ENCODE peak calls at places on chromosomes 2 and 18, in four cellular contexts. One of them, this sample, is unnamed.

GRCh38 chr2:62465741-62466500 is 40.1 kb downstream of the TMEM17 start:
- DNase-seq in astrocyte: peak; percentile 6
- DNase-seq in heart right ventricle: no peak
- DNase-seq in breast epithelium: no peak
- DNase-seq in this sample: peak; percentile 75

GRCh38 chr2:140986456-140986855 is 1144.4 kb downstream of the LRP1B start:
- DNase-seq in astrocyte: no peak
- DNase-seq in heart right ventricle: no peak
- DNase-seq in breast epithelium: no peak
- DNase-seq in this sample: no peak

GRCh38 chr2:38873763-38874162 is 2.0 kb downstream of the DHX57 start:
- DNase-seq in astrocyte: no peak
- DNase-seq in heart right ventricle: no peak
- DNase-seq in breast epithelium: no peak
- DNase-seq in this sample: no peak

GRCh38 chr18:22790545-22791415 is 142.3 kb upstream of the RBBP8 start:
- DNase-seq in astrocyte: no peak
- DNase-seq in heart right ventricle: no peak
- DNase-seq in breast epithelium: no peak
- DNase-seq in this sample: no peak

GRCh38 chr2:43000242-43001054 is 208.1 kb upstream of the HAAO start:
- DNase-seq in astrocyte: no peak
- DNase-seq in heart right ventricle: no peak
- DNase-seq in breast epithelium: peak; percentile 8
- DNase-seq in this sample: no peak

GRCh38 chr18:10074122-10074521 is 160.3 kb downstream of the VAPA start:
- DNase-seq in astrocyte: peak; percentile 12
- DNase-seq in heart right ventricle: no peak
- DNase-seq in breast epithelium: no peak
- DNase-seq in this sample: no peak

GRCh38 chr2:46979611-46980010 is 64.0 kb upstream of the MCFD2 start:
- DNase-seq in astrocyte: no peak
- DNase-seq in heart right ventricle: no peak
- DNase-seq in breast epithelium: no peak
- DNase-seq in this sample: no peak

GRCh38 chr2:207727256-207727655 is 15.8 kb downstream of the CCNYL1 start:
- DNase-seq in astrocyte: peak; percentile 30
- DNase-seq in heart right ventricle: no peak
- DNase-seq in breast epithelium: no peak
- DNase-seq in this sample: no peak

GRCh38 chr18:24590946-24591345 is 130.5 kb downstream of the HRH4 start:
- DNase-seq in astrocyte: no peak
- DNase-seq in heart right ventricle: no peak
- DNase-seq in breast epithelium: no peak
- DNase-seq in this sample: no peak

GRCh38 chr2:201220102-201220570 is 37.2 kb downstream of the CASP10 start:
- DNase-seq in astrocyte: no peak
- DNase-seq in heart right ventricle: peak; percentile 65
- DNase-seq in breast epithelium: no peak
- DNase-seq in this sample: peak; percentile 29

GRCh38 chr2:3163401-3163800 is 214.2 kb downstream of the EIPR1 start:
- DNase-seq in astrocyte: no peak
- DNase-seq in heart right ventricle: no peak
- DNase-seq in breast epithelium: no peak
- DNase-seq in this sample: no peak

GRCh38 chr18:59353079-59353680 is 5.9 kb downstream of the LMAN1 start:
- DNase-seq in astrocyte: no peak
- DNase-seq in heart right ventricle: no peak
- DNase-seq in breast epithelium: no peak
- DNase-seq in this sample: no peak

GRCh38 chr2:109382946-109383345 is 230.8 kb downstream of the SEPTIN10 start:
- DNase-seq in astrocyte: peak; percentile 58
- DNase-seq in heart right ventricle: peak; percentile 87
- DNase-seq in breast epithelium: peak; percentile 24
- DNase-seq in this sample: peak; percentile 70

GRCh38 chr2:74836675-74837401 is 2.9 kb downstream of the HK2 start:
- DNase-seq in astrocyte: no peak
- DNase-seq in heart right ventricle: no peak
- DNase-seq in breast epithelium: no peak
- DNase-seq in this sample: peak; percentile 77

GRCh38 chr2:111148925-111149324 is 28.2 kb downstream of the BCL2L11 start:
- DNase-seq in astrocyte: no peak
- DNase-seq in heart right ventricle: no peak
- DNase-seq in breast epithelium: no peak
- DNase-seq in this sample: no peak

GRCh38 chr2:111148225-111148873 is 27.6 kb downstream of the BCL2L11 start:
- DNase-seq in astrocyte: no peak
- DNase-seq in heart right ventricle: no peak
- DNase-seq in breast epithelium: no peak
- DNase-seq in this sample: no peak

GRCh38 chr2:111145951-111146350 is 25.2 kb downstream of the BCL2L11 start:
- DNase-seq in astrocyte: no peak
- DNase-seq in heart right ventricle: no peak
- DNase-seq in breast epithelium: no peak
- DNase-seq in this sample: no peak

GRCh38 chr2:111145103-111145760 is 24.5 kb downstream of the BCL2L11 start:
- DNase-seq in astrocyte: no peak
- DNase-seq in heart right ventricle: no peak
- DNase-seq in breast epithelium: no peak
- DNase-seq in this sample: no peak

DNA sequence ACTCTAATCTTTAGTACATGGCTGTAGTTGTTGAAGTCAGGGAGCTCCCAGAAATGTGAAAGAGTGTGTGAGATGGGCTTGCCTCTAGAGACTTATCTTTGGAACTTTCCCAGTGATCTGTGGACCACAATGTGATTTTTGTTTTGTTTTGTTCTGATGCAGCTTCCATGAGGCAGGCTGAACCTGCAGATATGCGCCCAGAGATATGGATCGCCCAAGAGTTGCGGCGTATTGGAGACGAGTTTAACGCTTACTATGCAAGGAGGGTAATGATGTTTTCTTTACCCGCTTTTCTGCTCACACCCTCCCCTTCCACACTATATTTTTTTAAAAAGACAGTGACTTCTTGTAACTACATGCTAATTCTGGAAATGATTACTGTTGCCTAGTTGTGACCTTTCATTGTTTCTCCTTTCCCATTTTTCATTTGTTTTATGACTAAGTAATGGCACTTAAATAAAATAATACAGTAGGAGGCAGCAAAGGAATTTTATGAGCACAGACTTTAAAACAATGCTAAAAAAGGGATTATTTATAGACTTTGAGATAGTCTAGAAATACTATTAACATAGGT is 29.3 kb downstream of the BCL2L11 start:
- DNase-seq in astrocyte: no peak
- DNase-seq in heart right ventricle: no peak
- DNase-seq in breast epithelium: no peak
- DNase-seq in this sample: no peak
- H3K4me3 ChIP-seq in astrocyte: no peak overlapping the region
- H3K4me3 ChIP-seq in heart right ventricle: no peak overlapping the region
- H3K4me3 ChIP-seq in breast epithelium: no peak overlapping the region
- H3K4me3 ChIP-seq in this sample: no peak overlapping the region

GRCh38 chr2:146221826-146222225 is 1623.0 kb upstream of the ACVR2A start:
- DNase-seq in astrocyte: no peak
- DNase-seq in heart right ventricle: no peak
- DNase-seq in breast epithelium: no peak
- DNase-seq in this sample: no peak

GRCh38 chr2:146226077-146226476 is 1618.8 kb upstream of the ACVR2A start:
- DNase-seq in astrocyte: no peak
- DNase-seq in heart right ventricle: no peak
- DNase-seq in breast epithelium: no peak
- DNase-seq in this sample: no peak

GRCh38 chr2:146220957-146221356 is 1623.9 kb upstream of the ACVR2A start:
- DNase-seq in astrocyte: no peak
- DNase-seq in heart right ventricle: no peak
- DNase-seq in breast epithelium: no peak
- DNase-seq in this sample: no peak
- H3K27me3 ChIP-seq in astrocyte: no peaks in the 10 kb centered on the region
- H3K27me3 ChIP-seq in heart right ventricle: no peaks in the 10 kb centered on the region
- H3K27me3 ChIP-seq in breast epithelium: no peaks in the 10 kb centered on the region
- H3K27me3 ChIP-seq in this sample: no peaks in the 10 kb centered on the region

DNA sequence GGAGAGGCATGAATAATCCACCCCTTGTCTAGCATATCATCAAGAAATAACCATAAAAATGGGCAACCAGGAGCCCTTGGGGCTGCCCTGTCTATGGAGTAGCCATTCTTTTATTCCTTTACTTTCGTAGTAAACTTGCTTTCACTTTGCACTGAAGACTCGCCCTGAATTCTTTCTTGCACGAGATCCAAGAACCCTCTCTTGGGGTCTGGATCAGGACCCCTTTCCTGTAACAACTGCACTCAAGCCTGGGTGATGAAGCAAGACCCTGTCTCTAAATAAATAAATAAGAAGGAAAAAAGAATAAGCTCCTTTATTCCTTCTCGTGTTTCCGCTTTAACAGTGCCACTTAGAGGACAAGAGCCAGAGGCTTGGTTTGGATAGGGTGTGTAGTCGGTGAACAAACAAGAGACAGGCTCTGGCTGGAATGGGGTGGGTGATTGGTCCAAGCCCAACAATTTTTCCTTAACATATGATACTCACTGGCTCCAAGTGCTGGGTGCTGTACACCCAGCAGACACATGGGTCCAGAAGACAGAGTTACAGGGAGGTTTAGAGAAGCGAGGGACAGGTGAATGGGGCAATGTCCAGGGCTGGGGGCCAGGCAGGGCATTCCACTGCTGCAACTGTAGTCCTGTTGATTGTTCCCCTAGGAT is 77.6 kb downstream of the NCAPH start:
- DNase-seq in astrocyte: peak; percentile 20
- DNase-seq in heart right ventricle: no peak
- DNase-seq in breast epithelium: peak; percentile 40
- DNase-seq in this sample: no peak
- H3K4me3 ChIP-seq in astrocyte: peak overlapping the region; percentile 50
- H3K4me3 ChIP-seq in heart right ventricle: peak overlapping the region; percentile 28
- H3K4me3 ChIP-seq in breast epithelium: peak overlapping the region; percentile 62
- H3K4me3 ChIP-seq in this sample: no peak overlapping the region

GRCh38 chr2:44801289-44801675 is 140.2 kb upstream of the SIX3 start:
- DNase-seq in astrocyte: no peak
- DNase-seq in heart right ventricle: no peak
- DNase-seq in breast epithelium: no peak
- DNase-seq in this sample: peak; percentile 77

GRCh38 chr2:44804406-44805235 is 136.9 kb upstream of the SIX3 start:
- DNase-seq in astrocyte: no peak
- DNase-seq in heart right ventricle: no peak
- DNase-seq in breast epithelium: no peak
- DNase-seq in this sample: peak; percentile 18

GRCh38 chr2:44803100-44803424 is 138.4 kb upstream of the SIX3 start:
- DNase-seq in astrocyte: no peak
- DNase-seq in heart right ventricle: no peak
- DNase-seq in breast epithelium: no peak
- DNase-seq in this sample: no peak

GRCh38 chr2:44801676-44802408 is 139.7 kb upstream of the SIX3 start:
- DNase-seq in astrocyte: no peak
- DNase-seq in heart right ventricle: no peak
- DNase-seq in breast epithelium: no peak
- DNase-seq in this sample: peak; percentile 83

GRCh38 chr2:44802409-44803099 is 138.9 kb upstream of the SIX3 start:
- DNase-seq in astrocyte: no peak
- DNase-seq in heart right ventricle: no peak
- DNase-seq in breast epithelium: no peak
- DNase-seq in this sample: peak; percentile 90
- H3K27me3 ChIP-seq in astrocyte: peaks cover 89% of the 10 kb centered on the region
- H3K27me3 ChIP-seq in heart right ventricle: peaks cover 98% of the 10 kb centered on the region
- H3K27me3 ChIP-seq in breast epithelium: no peaks in the 10 kb centered on the region
- H3K27me3 ChIP-seq in this sample: peaks cover 39% of the 10 kb centered on the region

DNA sequence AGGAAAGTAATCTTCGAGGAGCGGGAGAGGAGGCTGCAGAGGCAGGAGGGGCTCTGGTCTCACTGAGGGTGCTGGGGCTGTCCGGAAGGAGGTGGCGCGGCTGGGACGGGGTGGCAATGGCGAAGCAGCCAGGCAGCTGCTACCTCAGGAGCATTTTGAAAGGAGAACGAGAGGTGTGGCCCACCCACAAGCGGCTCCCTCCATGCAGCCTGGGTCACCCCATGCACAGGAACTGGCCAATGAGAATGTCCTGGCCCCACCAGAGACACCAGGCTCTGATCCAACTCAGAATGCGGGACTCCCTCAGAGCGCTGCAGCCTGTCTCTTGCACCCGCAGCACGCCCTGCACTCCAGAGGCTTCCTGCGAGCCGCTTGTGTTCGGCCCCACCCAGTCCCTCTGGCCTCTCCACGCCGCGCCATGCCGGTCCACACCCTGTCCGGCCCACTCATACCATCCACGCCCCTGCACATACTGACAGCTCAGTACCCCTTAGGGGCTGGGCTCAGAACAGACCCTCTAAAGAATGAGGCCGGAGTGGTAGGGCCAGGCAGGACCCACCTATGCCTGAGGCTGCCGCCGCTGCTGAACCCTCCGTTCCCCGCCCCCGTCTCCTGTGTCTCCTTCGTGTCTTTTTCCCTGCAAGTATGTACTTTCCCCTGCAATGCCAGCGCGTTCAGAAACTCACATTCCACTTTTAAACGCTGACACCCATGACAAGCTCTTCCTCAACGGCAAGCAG is 6.4 kb upstream of the BOK start:
- DNase-seq in astrocyte: no peak
- DNase-seq in heart right ventricle: no peak
- DNase-seq in breast epithelium: no peak
- DNase-seq in this sample: peak; percentile 59
- H3K4me3 ChIP-seq in astrocyte: no peak overlapping the region
- H3K4me3 ChIP-seq in heart right ventricle: no peak overlapping the region
- H3K4me3 ChIP-seq in breast epithelium: peak overlapping the region; percentile 51
- H3K4me3 ChIP-seq in this sample: no peak overlapping the region

GRCh38 chr2:232891621-232892071 is 21.6 kb downstream of the SNORC start:
- DNase-seq in astrocyte: peak; percentile 82
- DNase-seq in heart right ventricle: no peak
- DNase-seq in breast epithelium: no peak
- DNase-seq in this sample: peak; percentile 37
- H3K27me3 ChIP-seq in astrocyte: no peaks in the 10 kb centered on the region
- H3K27me3 ChIP-seq in heart right ventricle: peaks cover 7% of the 10 kb centered on the region
- H3K27me3 ChIP-seq in breast epithelium: no peaks in the 10 kb centered on the region
- H3K27me3 ChIP-seq in this sample: no peaks in the 10 kb centered on the region

GRCh38 chr2:118854507-118855300 is 7.3 kb upstream of the EN1 start:
- DNase-seq in astrocyte: no peak
- DNase-seq in heart right ventricle: no peak
- DNase-seq in breast epithelium: no peak
- DNase-seq in this sample: peak; percentile 80
- H3K4me3 ChIP-seq in astrocyte: peak overlapping the region; percentile 41
- H3K4me3 ChIP-seq in heart right ventricle: no peak overlapping the region
- H3K4me3 ChIP-seq in breast epithelium: peak overlapping the region; percentile 56
- H3K4me3 ChIP-seq in this sample: peak overlapping the region; percentile 26

DNA sequence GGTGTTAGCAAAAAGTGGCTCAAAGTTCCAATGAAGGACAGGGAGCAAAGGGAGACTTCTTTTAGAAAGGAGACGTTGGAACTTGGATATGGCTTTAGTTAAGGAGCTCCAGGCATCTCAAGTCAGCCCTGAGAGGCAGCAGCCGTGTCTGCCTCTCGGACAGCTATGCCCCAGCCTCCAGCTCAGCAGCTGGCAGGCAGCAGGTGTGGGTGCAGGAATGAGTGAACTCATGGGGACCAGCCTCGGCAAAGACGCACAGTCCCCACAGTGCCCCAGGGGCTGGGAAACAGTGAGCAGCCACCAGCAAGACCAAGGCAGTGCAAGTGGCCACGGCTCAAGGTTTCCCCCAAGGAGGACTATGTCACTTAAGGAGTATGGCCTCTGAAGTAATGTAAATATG is 1.6 kb upstream of the LRRFIP1 start:
- DNase-seq in astrocyte: no peak
- DNase-seq in heart right ventricle: no peak
- DNase-seq in breast epithelium: no peak
- DNase-seq in this sample: no peak
- H3K27me3 ChIP-seq in astrocyte: no peaks in the 10 kb centered on the region
- H3K27me3 ChIP-seq in heart right ventricle: no peaks in the 10 kb centered on the region
- H3K27me3 ChIP-seq in breast epithelium: no peaks in the 10 kb centered on the region
- H3K27me3 ChIP-seq in this sample: peaks cover 10% of the 10 kb centered on the region

This sample was measured in H7.